ENCODE peak calls at places on chromosome X, in five cellular contexts. A is brain microvascular endothelial cell, S is transverse colon, Y is body of pancreas, X is sigmoid colon. V is an unnamed sample. For H3K36me3 and H3K27me3, the result is how much of the 10 kb centered on the place peaks cover.

GRCh38 chrX:109600114-109600710 is 24.8 kb downstream of the KCNE5 start:
- DNase-seq in S (no peak), X (no peak), A (no peak), Y (no peak), V (peak)

GRCh38 chrX:69021095-69021494 is 144.2 kb downstream of the PJA1 start:
- DNase-seq in A (no peak), X (no peak), Y (no peak), S (no peak), V (no peak)

GRCh38 chrX:149151805-149152757 is 353.0 kb downstream of the IDS start:
- DNase-seq in X (no peak), Y (no peak), S (no peak), A (peak), V (peak)

GRCh38 chrX:148804579-148804978 is 304.2 kb downstream of the AFF2 start:
- DNase-seq in X (no peak), A (no peak), S (no peak), Y (no peak), V (no peak)

GRCh38 chrX:11464836-11465458 is 171.7 kb downstream of the AMELX start:
- DNase-seq in S (no peak), A (no peak), Y (no peak), X (no peak), V (no peak)

GRCh38 chrX:153924149-153924861 is 1.8 kb downstream of the ARHGAP4 start:
- DNase-seq in Y (no peak), X (no peak), S (peak), A (no peak), V (no peak)

GRCh38 chrX:71184803-71185495 is 38.1 kb upstream of the GJB1 start:
- DNase-seq in Y (peak), S (no peak), A (no peak), X (no peak), V (no peak)

GRCh38 chrX:3990569-3990968 is 277.1 kb upstream of the PRKX start:
- DNase-seq in A (no peak), X (no peak), Y (no peak), S (no peak), V (no peak)

GRCh38 chrX:148265829-148266228 is 234.6 kb upstream of the AFF2 start:
- DNase-seq in S (no peak), X (no peak), Y (no peak), A (no peak), V (no peak)

GRCh38 chrX:144801786-144802185 is 445.5 kb upstream of the SPANXN1 start:
- DNase-seq in A (peak), X (no peak), S (no peak), Y (no peak), V (no peak)

GRCh38 chrX:17553451-17553850 is 178.5 kb downstream of the NHS start:
- DNase-seq in X (no peak), Y (no peak), A (peak), S (peak), V (peak)

GRCh38 chrX:12903646-12904045 is 2.8 kb upstream of the TLR8 start:
- DNase-seq in X (no peak), A (no peak), Y (no peak), S (no peak), V (no peak)

GRCh38 chrX:136866337-136867095 is 14.0 kb downstream of the RBMX start:
- DNase-seq in X (no peak), S (no peak), Y (no peak), A (no peak), V (peak)
- H3K36me3 ChIP-seq in X (under half), S (under half), Y (under half), A (under half), V (under half)

GRCh38 chrX:107632291-107632690 is 4.0 kb downstream of the PRPS1 start:
- DNase-seq in S (no peak), X (no peak), Y (no peak), A (no peak), V (no peak)
- H3K4me3 ChIP-seq in S (no peak), X (no peak), Y (no peak), A (no peak), V (no peak)

GRCh38 chrX:133587818-133588217 is 172.5 kb upstream of the GPC4 start:
- DNase-seq in A (no peak), Y (no peak), X (no peak), S (no peak), V (no peak)

GRCh38 chrX:133586443-133586842 is 171.2 kb upstream of the GPC4 start:
- DNase-seq in Y (no peak), A (no peak), X (no peak), S (no peak), V (no peak)

GRCh38 chrX:133588827-133589226 is 173.5 kb upstream of the GPC4 start:
- DNase-seq in S (no peak), A (no peak), Y (no peak), X (no peak), V (no peak)

GRCh38 chrX:133583825-133584224 is 168.5 kb upstream of the GPC4 start:
- DNase-seq in S (no peak), X (no peak), Y (no peak), A (no peak), V (no peak)

DNA sequence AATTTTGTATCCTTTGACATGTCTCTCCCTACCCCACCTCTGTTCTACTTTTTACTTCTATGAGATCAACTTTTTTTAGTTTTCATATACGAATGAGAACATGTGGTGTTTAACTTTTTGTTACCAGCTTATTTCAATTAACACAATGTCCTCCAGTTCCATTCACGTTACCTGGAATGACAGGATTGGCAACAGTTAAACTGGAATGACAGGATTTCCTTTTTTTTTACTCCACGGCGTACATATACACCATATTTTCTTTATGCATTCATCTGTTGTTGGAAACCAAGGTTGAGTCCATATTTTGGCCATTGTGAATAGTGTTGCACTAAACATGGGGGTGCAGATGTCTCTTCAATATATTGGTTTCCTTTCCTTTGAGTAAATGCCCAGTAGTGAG is 171.8 kb upstream of the GPC4 start:
- DNase-seq in A (no peak), X (no peak), S (no peak), Y (no peak), V (no peak)
- H3K27me3 ChIP-seq in A (under half), X (under half), S (under half), Y (under half), V (under half)

GRCh38 chrX:2719774-2720447 is 28.8 kb downstream of the CD99 start:
- DNase-seq in Y (no peak), S (no peak), X (peak), A (no peak), V (no peak)

DNA sequence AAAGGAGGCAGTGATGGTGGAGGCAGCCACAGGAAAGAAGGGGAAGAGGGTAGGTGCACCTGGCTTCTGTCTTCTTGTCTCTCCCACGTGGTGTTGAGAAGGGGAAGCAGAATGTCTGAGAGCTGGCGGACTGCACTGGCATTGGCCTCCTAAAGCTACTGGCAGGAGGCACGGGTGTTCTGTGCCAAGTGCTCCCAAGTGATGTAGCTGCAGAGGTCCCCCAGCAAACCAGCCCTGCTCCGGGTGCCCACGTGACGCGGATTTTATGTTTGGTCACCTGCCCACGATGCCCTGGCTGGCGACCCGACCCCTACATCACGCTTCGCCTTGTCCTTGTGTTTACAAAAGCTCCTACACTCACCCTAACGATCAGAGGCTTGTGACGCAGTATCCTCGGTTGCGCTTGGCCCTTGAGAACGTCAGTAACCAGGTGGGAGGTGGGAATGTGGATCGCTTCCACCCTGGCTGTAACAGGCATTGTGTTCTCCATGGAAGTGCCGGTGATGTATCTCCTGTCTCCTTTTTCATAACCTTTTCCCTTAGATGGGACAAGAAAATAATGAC is 28.4 kb upstream of the XG start:
- DNase-seq in Y (no peak), A (no peak), S (no peak), X (peak), V (no peak)
- H3K36me3 ChIP-seq in Y (under half), A (half or more), S (half or more), X (half or more), V (half or more)

GRCh38 chrX:140507982-140508305 is 3.1 kb upstream of the SOX3 start:
- DNase-seq in S (no peak), A (no peak), Y (no peak), X (no peak), V (peak)
- H3K4me3 ChIP-seq in S (no peak), A (no peak), Y (no peak), X (no peak), V (peak)

GRCh38 chrX:65671286-65671685 is 3.8 kb downstream of the MSN start:
- DNase-seq in Y (no peak), A (no peak), X (no peak), S (no peak), V (no peak)
- H3K27me3 ChIP-seq in Y (under half), A (under half), X (under half), S (under half), V (under half)